ENCODE peak calls at places on chromosomes 6 and 20, in seven cellular contexts. O is NT2/D1, S is pancreas, R is IMR-90, D is lower lobe of right lung, N is GM23248, W is DND-41. A is an unnamed sample.

GRCh38 chr20:2283706-2284423 is 11.9 kb upstream of the TGM3 start:
- DNase-seq in R (no peak), W (no peak), N (peak; percentile 66), S (no peak), O (peak; percentile 65), D (no peak), A (no peak)

GRCh38 chr20:32439132-32439829 is 81.2 kb downstream of the ASXL1 start:
- DNase-seq in S (no peak), W (peak; percentile 33), R (peak; percentile 92), D (no peak), O (no peak), N (peak; percentile 96), A (no peak)

GRCh38 chr6:122704086-122704485 is 75.4 kb upstream of the FABP7 start:
- DNase-seq in N (no peak), R (no peak), D (no peak), W (no peak), S (no peak), O (no peak), A (no peak)

GRCh38 chr6:37623666-37624065 is 74.0 kb downstream of the MDGA1 start:
- DNase-seq in D (no peak), W (no peak), N (peak; percentile 60), R (no peak), O (no peak), S (no peak), A (no peak)

GRCh38 chr6:17289491-17290106 is 8.4 kb downstream of the RBM24 start:
- DNase-seq in N (peak; percentile 44), R (peak; percentile 60), S (no peak), D (peak; percentile 80), O (no peak), W (no peak), A (no peak)

GRCh38 chr6:35483892-35484645 is 12.8 kb downstream of the TEAD3 start:
- DNase-seq in O (no peak), W (no peak), D (no peak), S (no peak), R (no peak), N (no peak), A (no peak)

GRCh38 chr6:1325471-1326309 is 13.8 kb downstream of the FOXQ1 start:
- DNase-seq in N (peak; percentile 97), S (no peak), D (no peak), O (no peak), R (peak; percentile 93), W (no peak), A (no peak)

GRCh38 chr6:36851149-36851614 is 11.9 kb upstream of the CPNE5 start:
- DNase-seq in D (no peak), O (no peak), W (peak; percentile 69), N (peak; percentile 76), R (peak; percentile 72), S (no peak), A (no peak)

GRCh38 chr6:20319520-20320357 is 81.9 kb upstream of the E2F3 start:
- DNase-seq in R (no peak), D (peak; percentile 70), W (peak; percentile 77), O (no peak), S (no peak), N (no peak), A (peak; percentile 61)

GRCh38 chr6:111804627-111805235 is 68.5 kb downstream of the FYN start:
- DNase-seq in N (peak; percentile 87), R (peak; percentile 74), S (no peak), D (no peak), O (no peak), W (no peak), A (peak; percentile 82)

DNA sequence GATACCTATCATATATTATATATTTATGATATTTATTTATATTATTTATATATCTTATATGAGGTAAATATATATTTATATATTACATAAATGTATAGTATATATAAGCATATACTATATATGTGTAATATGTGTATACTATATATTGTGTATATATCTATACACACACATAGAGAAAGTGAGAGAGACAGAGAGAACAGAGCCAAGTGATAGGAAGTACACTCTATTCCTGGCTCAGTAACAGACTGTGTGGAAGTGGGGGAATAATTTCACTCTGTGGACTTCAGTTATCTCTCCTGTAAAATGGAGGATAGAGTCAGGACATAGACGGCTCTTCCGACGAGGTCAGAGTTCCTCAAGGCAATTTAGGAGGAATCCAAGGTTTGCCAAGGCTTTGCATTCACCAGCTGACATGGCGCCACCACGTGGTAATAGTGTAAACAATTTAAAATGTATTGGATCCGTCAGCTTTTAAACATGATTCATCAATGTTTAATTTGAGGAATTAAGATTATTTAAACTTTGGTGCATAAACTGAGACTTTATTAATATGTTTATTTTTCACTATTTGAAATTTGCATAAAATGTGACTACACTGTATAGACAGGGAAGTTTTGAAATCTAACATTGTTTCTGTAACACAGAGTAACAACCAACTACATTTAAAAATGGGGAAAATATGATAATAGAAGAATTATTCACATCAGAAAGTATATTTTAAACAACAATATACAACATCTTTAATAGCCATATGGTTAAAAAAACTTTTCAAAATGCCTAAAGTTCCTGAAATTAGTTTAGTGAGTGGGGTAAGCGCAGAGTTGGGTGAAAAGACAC is 75.4 kb upstream of the TMEM244 start:
- DNase-seq in W (peak; percentile 43), O (peak; percentile 46), S (no peak), D (peak; percentile 52), N (peak; percentile 78), R (peak; percentile 60), A (peak; percentile 48)
- H3K4me3 ChIP-seq in W (no peak overlapping the region), O (no peak overlapping the region), S (no peak overlapping the region), D (no peak overlapping the region), N (peak overlapping the region; percentile 24), R (no peak overlapping the region), A (no peak overlapping the region)

DNA sequence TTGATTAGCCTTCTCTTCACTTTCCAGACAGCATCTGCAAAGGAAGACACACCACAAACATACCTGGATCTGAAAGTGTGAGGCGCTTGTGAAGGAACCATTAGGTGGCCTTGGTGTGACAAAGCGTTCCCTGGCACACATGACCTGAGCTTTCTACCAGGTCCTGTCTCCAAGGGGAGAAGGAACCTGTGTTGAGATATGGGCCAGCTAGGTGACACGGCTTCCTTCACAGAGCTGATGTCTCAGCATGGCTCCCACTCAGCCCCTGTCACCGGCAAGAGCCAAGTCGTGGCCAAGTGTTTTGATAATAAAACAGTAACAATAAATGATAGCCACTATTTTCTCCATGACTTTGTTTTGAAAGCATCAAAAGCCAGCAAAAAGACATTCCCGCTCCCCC is 20.3 kb upstream of the TAGAP start:
- DNase-seq in S (no peak), O (no peak), N (no peak), W (no peak), R (no peak), D (no peak), A (no peak)
- H3K27me3 ChIP-seq in S (no peaks in the 10 kb centered on the region), O (no peaks in the 10 kb centered on the region), N (peaks cover 75% of the 10 kb centered on the region), W (no peaks in the 10 kb centered on the region), R (peaks cover 45% of the 10 kb centered on the region), D (no peaks in the 10 kb centered on the region), A (no peaks in the 10 kb centered on the region)

DNA sequence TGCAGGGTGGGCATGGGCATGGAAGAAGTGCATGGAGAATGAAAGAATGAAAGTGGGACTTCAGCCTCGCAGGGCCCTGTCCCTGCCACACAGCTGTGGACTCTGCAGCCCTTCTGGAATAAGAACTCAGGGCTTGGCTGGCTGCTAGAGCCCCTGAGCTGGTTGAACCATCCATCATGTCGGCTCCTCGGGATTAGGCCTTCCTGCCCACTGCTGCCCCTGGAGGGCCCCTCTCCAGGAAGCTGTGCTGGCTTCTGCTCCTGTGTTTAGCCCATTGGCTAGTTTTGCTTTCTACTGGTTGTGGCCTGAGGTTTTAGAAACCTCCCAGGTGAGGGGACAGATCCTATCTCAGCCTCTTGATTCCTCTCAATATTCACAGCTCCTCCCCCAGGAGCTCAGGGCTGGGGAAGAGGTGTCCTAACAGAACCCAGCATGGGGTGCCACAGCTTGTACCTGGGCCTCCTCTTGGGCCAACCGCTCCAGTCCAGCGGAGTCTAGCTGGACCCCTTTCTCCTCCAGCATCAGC is 7.9 kb downstream of the AARS2 start:
- DNase-seq in O (no peak), R (no peak), N (no peak), W (no peak), S (no peak), D (no peak), A (no peak)
- H3K36me3 ChIP-seq in O (peaks cover 96% of the 10 kb centered on the region), R (peaks cover 76% of the 10 kb centered on the region), N (peaks cover 12% of the 10 kb centered on the region), W (peaks cover 95% of the 10 kb centered on the region), S (peaks cover 16% of the 10 kb centered on the region), D (peaks cover 99% of the 10 kb centered on the region), A (peaks cover 35% of the 10 kb centered on the region)

GRCh38 chr20:19827818-19828217 is 69.8 kb downstream of the RIN2 start:
- DNase-seq in N (no peak), W (no peak), O (no peak), S (no peak), D (no peak), R (no peak), A (no peak)
- H3K4me3 ChIP-seq in N (no peak overlapping the region), W (no peak overlapping the region), O (no peak overlapping the region), S (no peak overlapping the region), D (no peak overlapping the region), R (no peak overlapping the region), A (no peak overlapping the region)